ENCODE peak calls at places on chromosomes 4 and X, in seven cellular contexts. X is K562, A is HCT116, I is IMR-90, O is H1, V is HepG2, W is GM12878. K is an unnamed sample.

GRCh38 chr4:87584509-87584908 is 23.8 kb upstream of the DSPP start:
- DNase-seq in X (no peak), A (no peak), I (no peak), O (no peak), V (no peak), W (no peak), K (no peak)

GRCh38 chr4:6294705-6295421 is 25.2 kb downstream of the WFS1 start:
- DNase-seq in X (no peak), A (no peak), I (no peak), O (no peak), V (no peak), W (no peak), K (no peak)

GRCh38 chr4:113835005-113835404 is 73.5 kb upstream of the CAMK2D start:
- DNase-seq in X (no peak), A (no peak), I (peak; percentile 75), O (no peak), V (no peak), W (no peak), K (no peak)

GRCh38 chr4:25177147-25177546 is 16.9 kb upstream of the SEPSECS start:
- DNase-seq in X (no peak), A (no peak), I (no peak), O (no peak), V (no peak), W (no peak), K (no peak)

GRCh38 chrX:71650333-71650969 is 16.9 kb upstream of the LOC101059915 start:
- DNase-seq in X (no peak), A (no peak), I (no peak), O (no peak), V (peak; percentile 14), W (no peak), K (no peak)

GRCh38 chr4:95510145-95510544 is 38.6 kb downstream of the UNC5C start:
- DNase-seq in X (peak; percentile 17), A (no peak), I (peak; percentile 13), O (no peak), V (peak; percentile 2), W (no peak), K (peak; percentile 17)

GRCh38 chr4:55180980-55181379 is 55.6 kb upstream of the KDR start:
- DNase-seq in X (no peak), A (no peak), I (no peak), O (no peak), V (no peak), W (no peak), K (no peak)

GRCh38 chrX:10387011-10387410 is 230.2 kb downstream of the CLCN4 start:
- DNase-seq in X (no peak), A (no peak), I (peak; percentile 41), O (no peak), V (no peak), W (no peak), K (no peak)

GRCh38 chr4:23485793-23486192 is 404.1 kb downstream of the PPARGC1A start:
- DNase-seq in X (no peak), A (no peak), I (no peak), O (no peak), V (no peak), W (no peak), K (no peak)

GRCh38 chrX:117376460-117376859 is 740.1 kb downstream of the KLHL13 start:
- DNase-seq in X (no peak), A (peak; percentile 12), I (no peak), O (no peak), V (peak; percentile 2), W (no peak), K (peak; percentile 41)

GRCh38 chr4:94653095-94653649 is 104.6 kb upstream of the BMPR1B start:
- DNase-seq in X (peak; percentile 31), A (no peak), I (no peak), O (no peak), V (no peak), W (no peak), K (no peak)

GRCh38 chrX:23592741-23593140 is 74.6 kb upstream of the PRDX4 start:
- DNase-seq in X (no peak), A (no peak), I (no peak), O (no peak), V (no peak), W (no peak), K (no peak)

GRCh38 chr4:180539284-180539683 is 1703.9 kb upstream of the TENM3 start:
- DNase-seq in X (no peak), A (no peak), I (no peak), O (no peak), V (no peak), W (peak; percentile 8), K (no peak)

GRCh38 chr4:180538384-180539052 is 1704.7 kb upstream of the TENM3 start:
- DNase-seq in X (no peak), A (no peak), I (no peak), O (no peak), V (no peak), W (no peak), K (no peak)

GRCh38 chr4:180541678-180542077 is 1701.5 kb upstream of the TENM3 start:
- DNase-seq in X (no peak), A (no peak), I (no peak), O (no peak), V (no peak), W (no peak), K (no peak)

GRCh38 chr4:180542445-180543100 is 1700.6 kb upstream of the TENM3 start:
- DNase-seq in X (no peak), A (peak; percentile 3), I (peak; percentile 75), O (no peak), V (no peak), W (no peak), K (no peak)
- TF ChIP-seq CEBPB in X (no peak), A (no peak), I (no peak), O (no peak), V (no peak), W (no peak), K (no peak)

GRCh38 chr4:288891-289290 is 16.4 kb downstream of the ZNF732 start:
- DNase-seq in X (no peak), A (no peak), I (no peak), O (no peak), V (no peak), W (no peak), K (no peak)
- TF ChIP-seq CEBPB in X (no peak), A (no peak), I (no peak), O (no peak), V (no peak), W (no peak), K (no peak)

DNA sequence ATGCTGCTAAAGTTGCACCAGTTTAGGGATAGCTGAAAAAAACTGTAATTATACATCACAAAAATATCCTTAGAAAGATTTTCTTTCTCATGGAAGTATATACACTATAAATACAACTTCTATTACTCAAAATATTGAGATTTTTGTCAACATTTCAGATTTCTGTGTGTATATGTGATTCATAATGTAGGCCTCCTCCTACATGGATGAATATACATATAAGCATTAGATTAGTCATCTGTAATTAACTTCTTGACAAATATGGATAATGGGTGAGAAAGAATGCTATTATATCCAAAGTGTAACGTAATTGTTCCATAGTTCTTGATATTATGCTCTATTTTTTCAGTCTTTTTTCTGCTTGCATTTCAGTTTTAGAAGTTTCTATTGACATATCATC is 124.9 kb downstream of the CBLL2 start:
- DNase-seq in X (no peak), A (no peak), I (peak; percentile 55), O (no peak), V (no peak), W (no peak), K (no peak)
- TF ChIP-seq CEBPB in X (no peak), A (no peak), I (no peak), O (no peak), V (no peak), W (no peak), K (no peak)

GRCh38 chr4:73815145-73815544 is 21.3 kb upstream of the CXCL6 start:
- DNase-seq in X (no peak), A (no peak), I (peak; percentile 43), O (no peak), V (no peak), W (no peak), K (no peak)

GRCh38 chr4:73816814-73817213 is 19.7 kb upstream of the CXCL6 start:
- DNase-seq in X (no peak), A (no peak), I (peak; percentile 89), O (no peak), V (no peak), W (no peak), K (peak; percentile 66)

GRCh38 chr4:73811841-73812240 is 24.6 kb upstream of the CXCL6 start:
- DNase-seq in X (no peak), A (no peak), I (no peak), O (no peak), V (no peak), W (no peak), K (no peak)

GRCh38 chr4:73817341-73817740 is 19.1 kb upstream of the CXCL6 start:
- DNase-seq in X (no peak), A (no peak), I (no peak), O (no peak), V (no peak), W (no peak), K (no peak)

GRCh38 chr4:73814679-73815078 is 21.8 kb upstream of the CXCL6 start:
- DNase-seq in X (no peak), A (no peak), I (no peak), O (no peak), V (no peak), W (no peak), K (no peak)
- TF ChIP-seq CEBPB in X (no peak), A (no peak), I (no peak), O (no peak), V (no peak), W (no peak), K (no peak)

DNA sequence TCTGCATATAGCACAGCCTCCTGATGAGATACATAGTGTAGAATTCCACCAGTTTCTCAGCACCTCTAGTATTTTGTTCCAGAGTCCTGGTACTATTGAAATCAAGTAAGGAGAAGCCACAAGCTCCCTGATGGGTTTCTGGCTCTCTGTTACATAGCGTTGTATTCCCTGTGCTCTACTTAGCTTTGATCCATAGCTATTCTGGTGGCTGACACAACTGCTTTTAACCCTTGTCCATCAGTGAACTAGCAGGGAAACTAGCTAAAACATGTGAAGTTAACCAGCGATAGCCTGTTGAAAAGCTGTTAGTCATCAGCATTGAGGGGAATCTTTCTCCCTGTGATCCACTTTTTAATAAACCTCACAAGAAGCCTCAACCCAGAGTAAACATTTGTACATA is 26.9 kb downstream of the NIPAL1 start:
- DNase-seq in X (no peak), A (no peak), I (no peak), O (no peak), V (no peak), W (no peak), K (no peak)
- TF ChIP-seq CEBPB in X (no peak), A (no peak), I (no peak), O (no peak), V (no peak), W (no peak), K (no peak)

GRCh38 chrX:40709395-40709794 is 25.9 kb downstream of the MED14 start:
- DNase-seq in X (no peak), A (no peak), I (no peak), O (no peak), V (no peak), W (no peak), K (no peak)
- TF ChIP-seq CEBPB in X (no peak), A (no peak), I (no peak), O (no peak), V (no peak), W (no peak), K (no peak)

K was measured in A549.